ENCODE peak calls at places on chromosomes 1 and 21, in four cellular contexts. M is GM19239, W is coronary artery, N is NCI-H510A. E is an unnamed sample.

GRCh38 chr1:15296602-15297321 is 49.7 kb downstream of the FHAD1 start:
- DNase-seq in M (no peak), W (no peak), N (no peak), E (no peak)

GRCh38 chr1:164692420-164692819 is 133.4 kb downstream of the PBX1 start:
- DNase-seq in M (no peak), W (no peak), N (no peak), E (no peak)

GRCh38 chr1:157105988-157106812 is 6.6 kb upstream of the ETV3L start:
- DNase-seq in M (peak; percentile 64), W (no peak), N (no peak), E (peak; percentile 60)

GRCh38 chr1:113511269-113511668 is 121.0 kb downstream of the MAGI3 start:
- DNase-seq in M (no peak), W (no peak), N (no peak), E (no peak)

GRCh38 chr1:215710340-215710971 is 143.4 kb downstream of the KCTD3 start:
- DNase-seq in M (peak; percentile 21), W (no peak), N (peak; percentile 26), E (no peak)

GRCh38 chr1:209838537-209838936 is 10.8 kb downstream of the UTP25 start:
- DNase-seq in M (no peak), W (no peak), N (no peak), E (no peak)

GRCh38 chr1:162996261-162996660 is 72.9 kb upstream of the RGS4 start:
- DNase-seq in M (no peak), W (no peak), N (no peak), E (no peak)

GRCh38 chr1:184590163-184590750 is 164.4 kb downstream of the EDEM3 start:
- DNase-seq in M (no peak), W (no peak), N (peak; percentile 25), E (no peak)

GRCh38 chr1:22184892-22185612 is 42.2 kb upstream of the WNT4 start:
- DNase-seq in M (no peak), W (no peak), N (peak; percentile 91), E (no peak)

GRCh38 chr1:76500111-76500510 is 367.2 kb upstream of the ST6GALNAC5 start:
- DNase-seq in M (no peak), W (no peak), N (no peak), E (no peak)

GRCh38 chr21:45523411-45524101 is 18.7 kb downstream of the SLC19A1 start:
- DNase-seq in M (no peak), W (no peak), N (no peak), E (no peak)

E was measured in GM06990.